ENCODE peak calls at places on chromosomes 16 and 17, in eight cellular contexts. K, R, Z, I, N, J, W and E are unnamed samples.
A peak's percentile ranks its signal among the peaks of the same experiment; 100 is the strongest.

GRCh38 chr16:55082594-55082982 is 151.9 kb downstream of the IRX5 start:
- DNase-seq in K (no peak), R (no peak), Z (no peak), I (no peak), N (no peak), J (no peak), W (no peak), E (no peak)

GRCh38 chr17:17044846-17045561 is 2.7 kb downstream of the MPRIP start:
- DNase-seq in K (peak; percentile 23), R (peak; percentile 70), Z (no peak), I (peak; percentile 57), N (peak; percentile 67), J (peak; percentile 61), W (peak; percentile 71), E (peak; percentile 55)

GRCh38 chr17:42365136-42365535 is 23.1 kb downstream of the STAT3 start:
- DNase-seq in K (no peak), R (peak; percentile 87), Z (no peak), I (peak; percentile 66), N (no peak), J (no peak), W (peak; percentile 82), E (no peak)

GRCh38 chr16:82924075-82924854 is 297.5 kb downstream of the CDH13 start:
- DNase-seq in K (no peak), R (no peak), Z (no peak), I (no peak), N (no peak), J (no peak), W (no peak), E (no peak)

GRCh38 chr17:58325976-58326468 is 2.6 kb downstream of the TSPOAP1 start:
- DNase-seq in K (no peak), R (no peak), Z (no peak), I (no peak), N (no peak), J (no peak), W (no peak), E (peak; percentile 10)

GRCh38 chr16:55257971-55258613 is 65.9 kb upstream of the IRX6 start:
- DNase-seq in K (peak; percentile 84), R (peak; percentile 34), Z (peak; percentile 8), I (peak; percentile 66), N (peak; percentile 28), J (peak; percentile 80), W (peak; percentile 58), E (no peak)

GRCh38 chr16:47713225-47713595 is 252.1 kb downstream of the PHKB start:
- DNase-seq in K (no peak), R (peak; percentile 85), Z (no peak), I (no peak), N (no peak), J (no peak), W (peak; percentile 68), E (no peak)

GRCh38 chr16:30715777-30716445 is 16.9 kb downstream of the SRCAP start:
- DNase-seq in K (no peak), R (peak; percentile 75), Z (peak; percentile 8), I (no peak), N (peak; percentile 54), J (no peak), W (no peak), E (no peak)

GRCh38 chr16:66693088-66693487 is 3.5 kb downstream of the CMTM4 start:
- DNase-seq in K (no peak), R (no peak), Z (no peak), I (no peak), N (no peak), J (no peak), W (no peak), E (no peak)

GRCh38 chr17:35460354-35460851 is 11.8 kb upstream of the SLFN13 start:
- DNase-seq in K (peak; percentile 87), R (no peak), Z (peak; percentile 45), I (peak; percentile 76), N (peak; percentile 91), J (peak; percentile 98), W (no peak), E (no peak)

GRCh38 chr16:1183235-1183907 is 30.5 kb downstream of the CACNA1H start:
- DNase-seq in K (peak; percentile 33), R (peak; percentile 77), Z (no peak), I (peak; percentile 73), N (no peak), J (no peak), W (peak; percentile 79), E (peak; percentile 62)

GRCh38 chr16:20336955-20337354 is 9.6 kb upstream of the GP2 start:
- DNase-seq in K (no peak), R (no peak), Z (no peak), I (no peak), N (no peak), J (no peak), W (no peak), E (no peak)

GRCh38 chr17:80649672-80650338 is 105.2 kb downstream of the RPTOR start:
- DNase-seq in K (peak; percentile 77), R (peak; percentile 97), Z (peak; percentile 33), I (peak; percentile 55), N (no peak), J (peak; percentile 85), W (peak; percentile 86), E (no peak)

GRCh38 chr17:76077582-76078110 is 1.3 kb upstream of the ZACN start:
- DNase-seq in K (no peak), R (no peak), Z (no peak), I (no peak), N (peak; percentile 38), J (peak; percentile 39), W (no peak), E (no peak)

GRCh38 chr16:70508752-70509151 is 14.6 kb downstream of the COG4 start:
- DNase-seq in K (no peak), R (peak; percentile 31), Z (no peak), I (no peak), N (no peak), J (no peak), W (no peak), E (no peak)
- TF ChIP-seq CTCF in K (no peak), R (no peak), Z (peak; percentile 41), I (peak; percentile 15), N (no peak), J (peak; percentile 24), W (no peak), E (peak; percentile 14)

GRCh38 chr17:9221231-9222180 is 200.2 kb downstream of the NTN1 start:
- DNase-seq in K (no peak), R (no peak), Z (no peak), I (no peak), N (no peak), J (no peak), W (no peak), E (no peak)

GRCh38 chr17:9218068-9218635 is 196.8 kb downstream of the NTN1 start:
- DNase-seq in K (no peak), R (no peak), Z (no peak), I (no peak), N (no peak), J (no peak), W (no peak), E (no peak)

GRCh38 chr17:9219631-9220415 is 198.5 kb downstream of the NTN1 start:
- DNase-seq in K (no peak), R (no peak), Z (no peak), I (no peak), N (no peak), J (no peak), W (no peak), E (no peak)

GRCh38 chr17:9218911-9219310 is 197.6 kb downstream of the NTN1 start:
- DNase-seq in K (no peak), R (peak; percentile 51), Z (no peak), I (no peak), N (no peak), J (no peak), W (no peak), E (no peak)

DNA sequence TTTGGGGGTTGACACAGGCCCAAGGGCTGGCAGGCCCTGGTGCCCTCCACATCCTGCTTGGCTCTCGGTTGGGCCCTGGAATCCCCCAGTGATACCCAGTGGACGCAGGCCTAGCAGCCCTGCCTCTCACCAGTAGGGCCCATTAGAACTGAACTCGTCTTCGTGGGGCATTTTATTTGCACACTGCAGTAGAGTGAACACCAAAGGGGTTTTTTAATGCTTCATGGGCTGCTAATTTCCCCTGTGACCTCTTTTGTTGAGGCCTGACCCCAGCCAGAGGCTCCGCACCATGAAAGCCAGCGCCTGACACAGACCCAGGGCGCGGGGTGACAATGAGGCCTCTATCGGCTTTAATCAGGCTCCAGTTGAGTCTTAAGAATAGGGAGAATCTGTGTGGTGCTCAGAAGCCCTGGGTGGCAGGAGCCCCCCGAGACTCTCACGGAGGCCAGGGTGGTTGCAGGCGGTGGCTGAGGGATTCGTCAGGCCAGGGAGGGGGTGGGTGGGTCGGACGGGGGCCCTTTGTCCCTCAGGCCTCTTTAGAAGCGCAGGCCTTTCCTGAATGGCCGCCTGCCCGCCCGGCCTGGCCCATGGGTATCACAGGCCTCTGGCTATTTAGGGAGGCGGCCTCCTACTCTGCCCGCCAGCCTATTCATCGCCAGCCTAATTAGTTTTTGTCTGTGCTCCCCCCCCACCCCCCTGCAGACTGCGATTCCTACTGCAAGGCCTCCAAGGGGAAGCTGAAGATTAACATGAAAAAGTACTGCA is 199.3 kb downstream of the NTN1 start:
- DNase-seq in K (no peak), R (no peak), Z (no peak), I (no peak), N (no peak), J (no peak), W (no peak), E (no peak)
- TF ChIP-seq CTCF in K (no peak), R (no peak), Z (no peak), I (no peak), N (no peak), J (no peak), W (no peak), E (no peak)

GRCh38 chr16:88995194-88995593 is 18.2 kb upstream of the CBFA2T3 start:
- DNase-seq in K (no peak), R (no peak), Z (no peak), I (no peak), N (no peak), J (no peak), W (no peak), E (no peak)
- TF ChIP-seq CTCF in K (no peak), R (no peak), Z (no peak), I (no peak), N (no peak), J (no peak), W (no peak), E (no peak)

GRCh38 chr17:44400226-44400847 is 10.9 kb upstream of the ITGA2B start:
- DNase-seq in K (no peak), R (peak; percentile 54), Z (no peak), I (no peak), N (no peak), J (no peak), W (no peak), E (no peak)
- TF ChIP-seq CTCF in K (peak; percentile 32), R (peak; percentile 42), Z (no peak), I (peak; percentile 49), N (peak; percentile 28), J (peak; percentile 67), W (peak; percentile 41), E (peak; percentile 57)

GRCh38 chr16:10944249-10945064 is at the start of gene CLEC16A:
- DNase-seq in K (peak; percentile 98), R (peak; percentile 97), Z (peak; percentile 94), I (peak; percentile 98), N (peak; percentile 97), J (peak; percentile 97), W (peak; percentile 99), E (peak; percentile 79)
- TF ChIP-seq CTCF in K (no peak), R (no peak), Z (no peak), I (no peak), N (no peak), J (no peak), W (no peak), E (no peak)